ENCODE peak calls at places on chromosome 11, in nine cellular contexts. L is Panc1; C is aorta; D is DND-41; P is HepG2; V is foreskin keratinocyte; I is T-cell; O is sciatic nerve; M is activated CD8-positive, alpha-beta T cell treated with anti-CD3 and anti-CD28 coated beads, Interleukin-2, amount 10 ng/mL, durations not matched to agents 7 days and 5 days. F is an unnamed sample.

GRCh38 chr11:116871248-116871647 is 33.8 kb upstream of the APOA1 start:
- ATAC-seq in L (no peak), D (no peak), C (no peak), M (no peak), P (no peak), O (peak; percentile 80), I (no peak), V (peak; percentile 84), F (peak; percentile 88)

GRCh38 chr11:6632116-6633073 is 13.2 kb upstream of the TPP1 start:
- ATAC-seq in I (no peak), M (no peak), L (no peak), V (no peak), C (no peak), P (no peak), D (peak; percentile 18), O (no peak), F (no peak)

GRCh38 chr11:60767388-60767811 is 10.7 kb downstream of the MS4A15 start:
- ATAC-seq in M (no peak), V (peak; percentile 36), D (no peak), O (no peak), C (no peak), L (no peak), P (peak; percentile 74), I (no peak), F (peak; percentile 75)

GRCh38 chr11:995058-995751 is 41.3 kb downstream of the MUC6 start:
- ATAC-seq in D (no peak), M (no peak), L (peak; percentile 69), V (no peak), O (peak; percentile 31), C (no peak), I (no peak), P (peak; percentile 42), F (peak; percentile 51)

GRCh38 chr11:208917-209260 is 1.4 kb downstream of the RIC8A start:
- ATAC-seq in P (no peak), M (peak; percentile 7), O (no peak), V (no peak), D (peak; percentile 18), L (peak; percentile 5), I (peak; percentile 1), C (no peak), F (peak; percentile 1)

GRCh38 chr11:118896472-118896913 is 12.8 kb downstream of the CXCR5 start:
- ATAC-seq in P (peak; percentile 5), I (no peak), V (no peak), M (no peak), L (peak; percentile 43), O (no peak), C (no peak), D (no peak), F (no peak)

GRCh38 chr11:34284166-34284565 is 73.6 kb downstream of the ABTB2 start:
- ATAC-seq in D (no peak), C (no peak), L (no peak), P (no peak), I (no peak), O (no peak), V (no peak), M (no peak), F (peak; percentile 32)

GRCh38 chr11:119509277-119509841 is 86.4 kb upstream of the THY1 start:
- ATAC-seq in D (no peak), P (no peak), M (no peak), O (no peak), C (no peak), V (peak; percentile 26), L (no peak), I (no peak), F (no peak)

GRCh38 chr11:6674856-6675255 is 8.3 kb downstream of the MRPL17 start:
- ATAC-seq in L (no peak), P (no peak), O (no peak), D (no peak), V (no peak), I (no peak), C (no peak), M (no peak), F (no peak)

GRCh38 chr11:30579348-30579747 is 6.8 kb downstream of the MPPED2 start:
- ATAC-seq in O (no peak), L (no peak), P (no peak), V (no peak), M (no peak), I (no peak), C (no peak), D (no peak), F (no peak)

GRCh38 chr11:121394785-121395184 is 57.3 kb upstream of the SORL1 start:
- ATAC-seq in M (no peak), P (no peak), L (no peak), D (peak; percentile 71), I (no peak), O (no peak), V (no peak), C (no peak), F (no peak)

GRCh38 chr11:571802-572185 is 4.5 kb upstream of the PHRF1 start:
- ATAC-seq in M (no peak), I (no peak), P (no peak), D (no peak), O (no peak), L (no peak), C (no peak), V (no peak), F (no peak)

GRCh38 chr11:68798221-68798813 is 43.4 kb downstream of the CPT1A start:
- ATAC-seq in O (peak; percentile 56), V (peak; percentile 9), P (peak; percentile 77), L (peak; percentile 66), C (no peak), I (no peak), M (no peak), D (peak; percentile 62), F (peak; percentile 74)

GRCh38 chr11:66885469-66886316 is 28.8 kb downstream of the LRFN4 start:
- ATAC-seq in P (no peak), I (no peak), O (no peak), C (no peak), M (no peak), V (no peak), D (no peak), L (no peak), F (no peak)

GRCh38 chr11:1516273-1517067 is 29.9 kb upstream of the MOB2 start:
- ATAC-seq in V (peak; percentile 6), C (no peak), O (no peak), L (peak; percentile 25), P (no peak), I (no peak), D (no peak), M (no peak), F (peak; percentile 17)

GRCh38 chr11:72607101-72607468 is 67.1 kb downstream of the PDE2A start:
- ATAC-seq in O (no peak), L (no peak), I (no peak), M (no peak), P (no peak), V (no peak), C (no peak), D (no peak), F (no peak)

GRCh38 chr11:70324354-70325115 is 54.0 kb downstream of the PPFIA1 start:
- ATAC-seq in L (no peak), V (no peak), P (no peak), I (no peak), D (no peak), C (no peak), O (no peak), M (no peak), F (no peak)

GRCh38 chr11:62652156-62653006 is 721 bp downstream of the INTS5 start:
- ATAC-seq in M (peak; percentile 7), I (peak; percentile 6), P (peak; percentile 16), D (no peak), L (no peak), C (peak; percentile 45), O (peak; percentile 3), V (peak; percentile 12), F (no peak)

GRCh38 chr11:88035271-88035670 is 140.0 kb downstream of the RAB38 start:
- ATAC-seq in L (no peak), O (no peak), D (no peak), C (no peak), P (no peak), I (no peak), M (no peak), V (peak; percentile 69), F (no peak)

GRCh38 chr11:1531961-1532586 is 40.0 kb downstream of the DUSP8 start:
- ATAC-seq in L (no peak), O (peak; percentile 75), P (no peak), I (no peak), M (no peak), C (peak; percentile 79), D (no peak), V (peak; percentile 69), F (peak; percentile 26)

GRCh38 chr11:86592047-86592564 is 80.3 kb downstream of the ME3 start:
- ATAC-seq in C (no peak), I (no peak), L (peak; percentile 14), V (no peak), O (no peak), M (no peak), D (no peak), P (no peak), F (peak; percentile 18)

GRCh38 chr11:35619030-35619753 is 932 bp downstream of the FJX1 start:
- ATAC-seq in C (peak; percentile 3), M (peak; percentile 34), P (no peak), I (peak; percentile 44), D (no peak), O (no peak), L (peak; percentile 60), V (peak; percentile 39), F (peak; percentile 15)

GRCh38 chr11:6297831-6298230 is 22.5 kb downstream of the CAVIN3 start:
- ATAC-seq in I (no peak), V (peak; percentile 60), P (peak; percentile 65), C (no peak), O (no peak), M (no peak), D (no peak), L (peak; percentile 56), F (peak; percentile 71)

GRCh38 chr11:77187776-77188175 is 59.7 kb downstream of the MYO7A start:
- ATAC-seq in D (peak; percentile 3), I (no peak), P (no peak), L (no peak), M (no peak), C (no peak), O (no peak), V (no peak), F (no peak)

GRCh38 chr11:7574491-7575129 is 60.8 kb downstream of the PPFIBP2 start:
- ATAC-seq in P (no peak), D (no peak), I (no peak), C (no peak), M (no peak), L (no peak), O (no peak), V (no peak), F (no peak)

GRCh38 chr11:46347637-46348311 is 511 bp downstream of the DGKZ start:
- ATAC-seq in I (no peak), P (peak; percentile 20), M (no peak), L (peak; percentile 16), C (peak; percentile 2), V (no peak), D (peak; percentile 3), O (no peak), F (peak; percentile 23)

GRCh38 chr11:43053638-43054412 is 258.0 kb upstream of the API5 start:
- ATAC-seq in C (no peak), D (no peak), P (no peak), I (no peak), L (no peak), V (no peak), O (no peak), M (no peak), F (no peak)

GRCh38 chr11:60265373-60266214 is 14.9 kb upstream of the MS4A4A start:
- ATAC-seq in C (no peak), M (no peak), V (peak; percentile 65), O (no peak), I (no peak), L (peak; percentile 60), D (peak; percentile 45), P (peak; percentile 25), F (peak; percentile 71)

GRCh38 chr11:64244107-64244506 is 2.6 kb downstream of the PPP1R14B start:
- ATAC-seq in C (no peak), V (no peak), L (no peak), I (no peak), O (no peak), M (no peak), D (no peak), P (no peak), F (no peak)

GRCh38 chr11:78642979-78643675 is 68.5 kb upstream of the NARS2 start:
- ATAC-seq in V (no peak), O (no peak), D (no peak), M (no peak), L (no peak), C (no peak), P (no peak), I (no peak), F (no peak)

GRCh38 chr11:9301720-9302119 is 12.7 kb downstream of the TMEM41B start:
- ATAC-seq in D (no peak), C (no peak), V (no peak), O (no peak), M (no peak), P (no peak), I (no peak), L (no peak), F (no peak)